ENCODE peak calls at places on chromosomes 3 and 15, in eight cellular contexts. A is activated naive CD8-positive, alpha-beta T cell treated with anti-CD3 and anti-CD28 coated beads for 36 hours; X is D341Med; Q is T-cell; V is NCI-H187 treated with DMSO at 0.1 percent for 48 hours; S is NCI-H774; N is HL-60; Y is stimulated activated CD8-positive, alpha-beta memory T cell treated with anti-CD3 and anti-CD28 coated beads, Interleukin-15, amount 100 ng/mL, for 24 hours. F is an unnamed sample.

GRCh38 chr15:75815811-75816719 is 27.2 kb upstream of the UBE2Q2 start:
- DNase-seq in N (no peak), Q (no peak), S (no peak), Y (no peak), V (no peak), X (no peak), A (no peak), F (no peak)

GRCh38 chr3:94036909-94037507 is 8.6 kb upstream of the STX19 start:
- DNase-seq in X (peak), N (no peak), S (no peak), Y (no peak), Q (no peak), A (no peak), V (no peak), F (no peak)

GRCh38 chr15:89209057-89209456 is 12.3 kb downstream of the RLBP1 start:
- DNase-seq in X (no peak), N (no peak), Y (no peak), S (no peak), V (no peak), Q (no peak), A (no peak), F (no peak)

GRCh38 chr15:39426552-39427532 is 154.0 kb upstream of the THBS1 start:
- DNase-seq in Q (peak), X (no peak), N (peak), Y (peak), A (peak), S (no peak), V (no peak), F (peak)

GRCh38 chr15:92811514-92811913 is 88.6 kb upstream of the CHD2 start:
- DNase-seq in N (no peak), Y (no peak), Q (no peak), V (peak), A (no peak), X (no peak), S (peak), F (no peak)

GRCh38 chr3:151553873-151554272 is 93.0 kb upstream of the IGSF10 start:
- DNase-seq in X (no peak), N (peak), A (no peak), S (no peak), Q (no peak), V (no peak), Y (no peak), F (no peak)

GRCh38 chr3:191331443-191331842 is 1.1 kb upstream of the UTS2B start:
- DNase-seq in Y (no peak), X (no peak), A (no peak), N (no peak), Q (no peak), S (no peak), V (no peak), F (no peak)

GRCh38 chr15:65832549-65833364 is 36.5 kb upstream of the RAB11A start:
- DNase-seq in Q (peak), S (peak), X (peak), A (peak), Y (peak), N (peak), V (peak), F (peak)

GRCh38 chr3:169929830-169930519 is 18.6 kb downstream of the SAMD7 start:
- DNase-seq in Q (no peak), Y (no peak), X (no peak), V (no peak), A (no peak), S (no peak), N (peak), F (no peak)

GRCh38 chr3:186967686-186968085 is 37.4 kb downstream of the ST6GAL1 start:
- DNase-seq in X (no peak), Q (no peak), V (no peak), Y (no peak), S (no peak), N (peak), A (no peak), F (no peak)

GRCh38 chr3:132222868-132223538 is 94.2 kb upstream of the ACP3 start:
- DNase-seq in S (no peak), X (peak), N (no peak), A (no peak), Q (no peak), Y (no peak), V (peak), F (no peak)

GRCh38 chr3:192899540-192899982 is 18.1 kb downstream of the MB21D2 start:
- DNase-seq in S (no peak), A (peak), X (no peak), V (no peak), N (no peak), Y (no peak), Q (no peak), F (no peak)

GRCh38 chr3:115857518-115858136 is 234.3 kb downstream of the GAP43 start:
- DNase-seq in Q (no peak), V (no peak), A (no peak), X (no peak), N (no peak), S (no peak), Y (no peak), F (no peak)

GRCh38 chr15:60795889-60796288 is 316.9 kb upstream of the ICE2 start:
- DNase-seq in Q (no peak), S (no peak), N (no peak), V (no peak), A (no peak), Y (no peak), X (no peak), F (no peak)

GRCh38 chr3:58333206-58334012 is 717 bp downstream of the PXK start:
- DNase-seq in N (peak), Y (no peak), A (peak), X (peak), V (no peak), S (no peak), Q (no peak), F (peak)

GRCh38 chr15:72599855-72600464 is 54.5 kb upstream of the GOLGA6B start:
- DNase-seq in Y (no peak), A (no peak), V (no peak), X (peak), Q (peak), N (peak), S (peak), F (peak)